ENCODE peak calls at places on chromosomes 11 and 22, in eight cellular contexts. W is iris pigment epithelial cell, J is NCI-H1436, Z is nucleus accumbens, D is RPMI7951, S is mesendoderm, B is GM19239, H is WTC11. I is an unnamed sample.

GRCh38 chr11:44578279-44578678 is 12.8 kb downstream of the CD82 start:
- DNase-seq in S (no peak), Z (no peak), J (no peak), H (no peak), D (no peak), W (no peak), B (no peak), I (no peak)

GRCh38 chr11:119284344-119285157 is 32.4 kb downstream of the MCAM start:
- DNase-seq in S (peak; percentile 66), Z (no peak), B (peak; percentile 36), D (peak; percentile 32), J (no peak), H (no peak), W (peak; percentile 37), I (no peak)

GRCh38 chr11:70397336-70397982 is 870 bp upstream of the CTTN start:
- DNase-seq in W (peak; percentile 34), B (no peak), H (peak; percentile 37), J (no peak), D (peak; percentile 45), Z (no peak), S (peak; percentile 74), I (no peak)

GRCh38 chr22:44260216-44261035 is 52.3 kb downstream of the SHISAL1 start:
- DNase-seq in B (no peak), W (no peak), J (no peak), S (no peak), Z (no peak), H (peak; percentile 6), D (no peak), I (no peak)

GRCh38 chr22:45235101-45235777 is 5.5 kb downstream of the KIAA0930 start:
- DNase-seq in B (peak; percentile 90), Z (peak; percentile 45), H (no peak), J (peak; percentile 30), S (no peak), D (no peak), W (no peak), I (peak; percentile 88)

GRCh38 chr11:32213223-32213622 is 122.3 kb downstream of the RCN1 start:
- DNase-seq in W (peak; percentile 73), S (no peak), B (no peak), J (no peak), H (no peak), Z (no peak), D (peak; percentile 83), I (no peak)

GRCh38 chr22:36221799-36222751 is 17.3 kb downstream of the APOL2 start:
- DNase-seq in D (peak; percentile 25), B (peak; percentile 30), S (peak; percentile 77), Z (no peak), H (peak; percentile 74), W (peak; percentile 40), J (no peak), I (no peak)

GRCh38 chr11:89177691-89178231 is at the start of gene TYR:
- DNase-seq in H (no peak), Z (no peak), B (no peak), D (no peak), S (peak; percentile 3), W (no peak), J (no peak), I (no peak)

GRCh38 chr11:62152245-62153086 is 28.7 kb downstream of the INCENP start:
- DNase-seq in H (no peak), D (no peak), Z (no peak), S (no peak), W (no peak), J (no peak), B (no peak), I (no peak)

GRCh38 chr22:44172370-44173108 is 8.2 kb upstream of the PARVG start:
- DNase-seq in B (peak; percentile 56), D (no peak), Z (peak; percentile 23), J (no peak), H (no peak), W (no peak), S (no peak), I (peak; percentile 50)

GRCh38 chr11:86245369-86246292 is 1.1 kb downstream of the EED start:
- DNase-seq in W (peak; percentile 20), D (peak; percentile 11), S (peak; percentile 60), J (no peak), H (no peak), B (no peak), Z (no peak), I (peak; percentile 44)

GRCh38 chr11:87659807-87660206 is 515.4 kb downstream of the RAB38 start:
- DNase-seq in J (no peak), S (no peak), H (no peak), D (no peak), B (no peak), Z (no peak), W (no peak), I (no peak)

GRCh38 chr22:44620129-44620840 is 81.7 kb upstream of the PRR5 start:
- DNase-seq in Z (no peak), B (peak; percentile 44), S (peak; percentile 96), W (peak; percentile 66), J (peak; percentile 88), D (peak; percentile 78), H (peak; percentile 84), I (peak; percentile 67)

GRCh38 chr11:68261749-68262543 is 9.8 kb downstream of the C11orf24 start:
- DNase-seq in H (no peak), B (no peak), J (no peak), W (no peak), S (no peak), Z (no peak), D (no peak), I (no peak)

GRCh38 chr11:70048279-70049024 is 29.7 kb upstream of the ANO1 start:
- DNase-seq in J (peak; percentile 11), B (no peak), Z (no peak), S (peak; percentile 45), H (peak; percentile 60), D (no peak), W (peak; percentile 5), I (no peak)

GRCh38 chr22:23365961-23366360 is 185.7 kb downstream of the BCR start:
- DNase-seq in W (no peak), D (no peak), Z (no peak), J (no peak), B (no peak), S (no peak), H (no peak), I (no peak)

GRCh38 chr11:27410301-27410700 is 47.3 kb upstream of the CCDC34 start:
- DNase-seq in Z (no peak), W (no peak), J (no peak), H (no peak), S (no peak), B (no peak), D (no peak), I (no peak)

GRCh38 chr11:68780829-68781228 is 29.5 kb upstream of the TESMIN start:
- DNase-seq in H (peak; percentile 79), S (peak; percentile 91), B (no peak), W (peak; percentile 14), Z (no peak), J (no peak), D (peak; percentile 8), I (no peak)

GRCh38 chr22:44025171-44026065 is 1.3 kb downstream of the PARVB start:
- DNase-seq in B (peak; percentile 74), D (peak; percentile 49), Z (no peak), W (no peak), S (no peak), J (no peak), H (no peak), I (peak; percentile 90)

GRCh38 chr11:72573380-72573949 is 100.8 kb downstream of the PDE2A start:
- DNase-seq in B (no peak), J (peak; percentile 32), H (peak; percentile 78), D (peak; percentile 31), S (peak; percentile 77), Z (no peak), W (peak; percentile 37), I (no peak)

GRCh38 chr11:73323464-73323863 is 15.4 kb downstream of the ARHGEF17 start:
- DNase-seq in B (no peak), W (no peak), H (peak; percentile 84), S (peak; percentile 89), J (no peak), D (peak; percentile 88), Z (no peak), I (no peak)

GRCh38 chr11:16047073-16047472 is 309.3 kb downstream of the SOX6 start:
- DNase-seq in J (no peak), D (no peak), W (no peak), B (no peak), H (peak; percentile 23), Z (no peak), S (peak; percentile 4), I (no peak)

GRCh38 chr11:9028591-9028990 is 24.8 kb upstream of the NRIP3 start:
- DNase-seq in B (no peak), W (no peak), H (no peak), Z (no peak), S (no peak), D (no peak), J (no peak), I (no peak)

GRCh38 chr11:37394236-37394870 is 796.3 kb upstream of the RAG2 start:
- DNase-seq in B (no peak), D (no peak), Z (no peak), H (no peak), W (no peak), J (no peak), S (peak; percentile 7), I (no peak)

GRCh38 chr22:50720861-50721844 is 16.9 kb upstream of the ACR start:
- DNase-seq in J (no peak), W (no peak), S (no peak), D (no peak), H (peak; percentile 48), B (no peak), Z (no peak), I (no peak)

GRCh38 chr22:50583294-50583865 is 731 bp upstream of the CHKB start:
- DNase-seq in W (no peak), H (no peak), J (no peak), D (no peak), S (peak; percentile 32), B (no peak), Z (no peak), I (no peak)

GRCh38 chr22:26172389-26172990 is 3.2 kb downstream of the SEZ6L start:
- DNase-seq in D (peak; percentile 6), B (peak; percentile 56), H (peak; percentile 76), Z (no peak), W (peak; percentile 27), J (peak; percentile 67), S (peak; percentile 67), I (no peak)

GRCh38 chr22:27377501-27377900 is 424.1 kb downstream of the MN1 start:
- DNase-seq in D (no peak), J (no peak), Z (no peak), B (no peak), H (no peak), W (no peak), S (no peak), I (no peak)

GRCh38 chr11:88475991-88476418 is 138.5 kb upstream of the CTSC start:
- DNase-seq in J (no peak), W (peak; percentile 10), B (no peak), S (no peak), Z (no peak), D (no peak), H (no peak), I (no peak)

GRCh38 chr11:108970221-108970991 is 305.5 kb downstream of the DDX10 start:
- DNase-seq in B (no peak), H (peak; percentile 17), W (peak; percentile 72), J (no peak), S (peak; percentile 23), D (no peak), Z (no peak), I (no peak)

GRCh38 chr22:46594947-46595298 is 25.3 kb upstream of the GRAMD4 start:
- DNase-seq in J (no peak), H (no peak), B (no peak), D (no peak), W (no peak), S (no peak), Z (no peak), I (no peak)

GRCh38 chr11:64786308-64786707 is 8.0 kb upstream of the SF1 start:
- DNase-seq in J (no peak), W (no peak), D (no peak), S (no peak), H (no peak), B (no peak), Z (no peak), I (no peak)

GRCh38 chr22:26848244-26848920 is 191.0 kb downstream of the MIAT start:
- DNase-seq in S (peak; percentile 28), B (no peak), Z (no peak), D (peak; percentile 80), J (no peak), H (no peak), W (peak; percentile 10), I (no peak)

GRCh38 chr22:36741204-36741793 is 34.6 kb downstream of the IFT27 start:
- DNase-seq in D (peak; percentile 37), W (peak; percentile 6), B (peak; percentile 24), S (peak; percentile 68), J (peak; percentile 29), H (no peak), Z (no peak), I (no peak)